ENCODE peak calls at places on chromosome 12, in four cellular contexts. C is lower lobe of right lung, O is AG10803, M is heart right ventricle. G is an unnamed sample.

GRCh38 chr12:20300457-20300856 is 67.9 kb upstream of the PDE3A start:
- DNase-seq in M (no peak), O (no peak), C (no peak), G (no peak)

GRCh38 chr12:121958521-121959240 is 40.3 kb downstream of the CFAP251 start:
- DNase-seq in M (no peak), C (no peak), O (peak), G (no peak)

GRCh38 chr12:55707841-55708694 is at the start of gene ITGA7:
- DNase-seq in C (peak), M (peak), O (no peak), G (peak)

GRCh38 chr12:19238520-19238919 is 109.0 kb downstream of the PLEKHA5 start:
- DNase-seq in C (no peak), M (no peak), O (no peak), G (no peak)

GRCh38 chr12:87982208-87982607 is 47.0 kb downstream of the C12orf50 start:
- DNase-seq in C (no peak), O (peak), M (no peak), G (no peak)

GRCh38 chr12:66885115-66885875 is 206.4 kb upstream of the GRIP1 start:
- DNase-seq in M (no peak), C (no peak), O (no peak), G (no peak)

GRCh38 chr12:79944565-79944964 is 9.7 kb upstream of the PPP1R12A start:
- DNase-seq in O (no peak), M (no peak), C (no peak), G (no peak)

GRCh38 chr12:57694459-57695019 is 607 bp downstream of the OS9 start:
- DNase-seq in O (no peak), C (no peak), M (no peak), G (no peak)

GRCh38 chr12:48794870-48795269 is 6.0 kb upstream of the ADCY6 start:
- DNase-seq in C (no peak), M (no peak), O (no peak), G (no peak)

GRCh38 chr12:122825773-122826724 is 9.2 kb upstream of the HIP1R start:
- DNase-seq in O (no peak), C (peak), M (no peak), G (no peak)

GRCh38 chr12:74111688-74112360 is 425.8 kb upstream of the ATXN7L3B start:
- DNase-seq in C (no peak), M (no peak), O (no peak), G (no peak)

GRCh38 chr12:118980407-118981014 is 830 bp upstream of the SRRM4 start:
- DNase-seq in M (no peak), C (no peak), O (no peak), G (no peak)

GRCh38 chr12:95701722-95702418 is 88.7 kb downstream of the NTN4 start:
- DNase-seq in M (no peak), O (no peak), C (no peak), G (no peak)

GRCh38 chr12:5560242-5560641 is 128.3 kb downstream of the NTF3 start:
- DNase-seq in M (no peak), C (no peak), O (no peak), G (no peak)

GRCh38 chr12:1993341-1993740 is 10.9 kb downstream of the DCP1B start:
- DNase-seq in M (no peak), O (peak), C (no peak), G (no peak)

GRCh38 chr12:45852508-45852907 is 123.0 kb downstream of the ARID2 start:
- DNase-seq in M (peak), C (no peak), O (no peak), G (no peak)

GRCh38 chr12:39272934-39273770 is 169.8 kb downstream of the KIF21A start:
- DNase-seq in O (peak), M (no peak), C (no peak), G (no peak)

GRCh38 chr12:28568083-28568482 is 377.8 kb downstream of the CCDC91 start:
- DNase-seq in M (no peak), O (peak), C (no peak), G (no peak)

GRCh38 chr12:581321-581720 is 81.9 kb downstream of the NINJ2 start:
- DNase-seq in M (peak), C (no peak), O (no peak), G (no peak)

GRCh38 chr12:92290016-92290685 is 144.5 kb upstream of the BTG1 start:
- DNase-seq in M (no peak), C (no peak), O (peak), G (no peak)

GRCh38 chr12:28443337-28443736 is 253.1 kb downstream of the CCDC91 start:
- DNase-seq in C (no peak), M (no peak), O (no peak), G (no peak)

GRCh38 chr12:19430988-19431387 is 8.3 kb upstream of the AEBP2 start:
- DNase-seq in O (no peak), M (no peak), C (no peak), G (no peak)

GRCh38 chr12:109134186-109134917 is 18.0 kb downstream of the ACACB start:
- DNase-seq in C (no peak), O (peak), M (peak), G (peak)

GRCh38 chr12:26271889-26272492 is 76.6 kb downstream of the SSPN start:
- DNase-seq in C (peak), O (peak), M (peak), G (no peak)

GRCh38 chr12:32171211-32171610 is 64.6 kb downstream of the BICD1 start:
- DNase-seq in M (no peak), O (no peak), C (no peak), G (no peak)

GRCh38 chr12:120368789-120369475 is at the start of gene MSI1:
- DNase-seq in M (no peak), C (no peak), O (no peak), G (no peak)
- H3K4me3 ChIP-seq in M (peak), C (peak), O (no peak), G (peak)

GRCh38 chr12:22083167-22083566 is 37.1 kb downstream of the CMAS start:
- DNase-seq in M (no peak), C (no peak), O (peak), G (no peak)
- TF ChIP-seq CTCF in M (peak), C (peak), O (peak), G (peak)

GRCh38 chr12:107484941-107485340 is 200.7 kb upstream of the PWP1 start:
- DNase-seq in C (no peak), M (no peak), O (no peak), G (no peak)
- H3K4me3 ChIP-seq in C (no peak), M (no peak), O (no peak), G (no peak)

DNA sequence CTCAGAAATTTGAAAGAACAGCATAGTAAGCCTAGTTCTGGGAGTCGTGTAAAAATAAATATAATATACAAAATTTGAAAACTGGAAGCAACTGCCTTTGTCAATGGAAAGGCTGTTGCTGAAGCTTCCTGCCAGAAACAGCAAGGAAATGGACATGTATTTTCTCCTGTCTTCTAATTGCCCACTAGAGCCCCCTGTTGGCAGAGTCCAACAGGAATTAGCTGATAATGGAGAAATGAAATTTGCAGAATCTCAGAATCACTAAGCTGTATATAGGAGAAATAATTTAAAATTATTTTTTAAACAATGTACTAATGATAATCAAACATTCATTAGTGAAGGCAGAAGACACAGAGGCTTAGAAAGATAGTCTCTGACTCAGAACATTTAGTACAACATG is 414.8 kb downstream of the SLC6A15 start:
- DNase-seq in O (no peak), C (no peak), M (no peak), G (no peak)
- TF ChIP-seq CTCF in O (peak), C (no peak), M (no peak), G (peak)

GRCh38 chr12:54011665-54012532 is 3.1 kb downstream of the HOXC8 start:
- DNase-seq in M (no peak), C (no peak), O (no peak), G (no peak)
- H3K4me3 ChIP-seq in M (no peak), C (no peak), O (peak), G (no peak)

GRCh38 chr12:51218607-51219161 is 822 bp upstream of the POU6F1 start:
- DNase-seq in C (peak), M (no peak), O (no peak), G (peak)

GRCh38 chr12:51216652-51217051 is 1.2 kb downstream of the POU6F1 start:
- DNase-seq in M (no peak), O (no peak), C (no peak), G (no peak)

GRCh38 chr12:51217968-51218606 is at the start of gene POU6F1:
- DNase-seq in O (peak), C (peak), M (peak), G (peak)

GRCh38 chr12:51219345-51219744 is 1.5 kb upstream of the POU6F1 start:
- DNase-seq in M (no peak), C (no peak), O (no peak), G (no peak)

DNA sequence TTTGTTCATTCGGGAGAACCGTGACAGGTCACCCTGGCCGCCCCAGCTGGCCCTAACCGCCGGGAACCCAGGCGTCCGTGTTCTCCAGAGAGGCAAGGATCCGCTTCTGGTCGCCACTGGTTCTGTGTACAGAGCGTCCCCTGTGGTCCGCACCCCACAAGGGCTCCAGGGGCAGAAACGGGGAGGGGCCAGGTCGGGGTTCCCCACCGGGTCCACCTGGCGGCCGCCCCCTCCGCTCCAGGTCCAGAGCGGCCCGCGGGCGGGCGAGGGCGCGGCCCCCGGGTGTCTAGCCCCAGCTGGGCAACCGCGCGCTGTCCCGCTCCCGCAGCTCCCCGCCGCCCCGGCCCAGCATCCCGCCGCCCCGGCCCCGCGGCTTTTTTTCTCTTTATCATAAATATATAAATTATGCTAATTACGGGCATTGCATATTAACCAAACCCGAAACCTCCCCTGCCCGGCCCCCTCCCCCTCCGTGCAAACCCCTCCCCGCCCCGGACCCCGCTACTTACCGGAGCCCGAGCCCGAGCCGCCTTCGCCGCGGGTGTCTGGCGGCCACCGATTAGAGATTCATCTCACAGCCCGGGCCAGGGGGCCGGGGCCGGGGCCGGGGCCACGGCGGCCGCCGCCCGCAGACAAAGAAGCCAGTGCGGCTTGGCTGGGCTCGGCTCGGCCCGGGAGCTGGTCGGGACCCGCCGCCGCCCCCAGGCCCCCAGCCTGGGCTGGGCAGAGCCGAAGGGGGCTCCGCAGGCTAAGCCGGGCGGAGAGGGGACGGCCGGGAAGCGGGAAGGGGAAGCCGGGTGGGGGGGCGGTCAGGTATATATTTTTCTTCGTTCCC is 512 bp downstream of the POU6F1 start:
- DNase-seq in C (peak), O (no peak), M (peak), G (peak)
- TF ChIP-seq CTCF in C (peak), O (peak), M (no peak), G (no peak)

DNA sequence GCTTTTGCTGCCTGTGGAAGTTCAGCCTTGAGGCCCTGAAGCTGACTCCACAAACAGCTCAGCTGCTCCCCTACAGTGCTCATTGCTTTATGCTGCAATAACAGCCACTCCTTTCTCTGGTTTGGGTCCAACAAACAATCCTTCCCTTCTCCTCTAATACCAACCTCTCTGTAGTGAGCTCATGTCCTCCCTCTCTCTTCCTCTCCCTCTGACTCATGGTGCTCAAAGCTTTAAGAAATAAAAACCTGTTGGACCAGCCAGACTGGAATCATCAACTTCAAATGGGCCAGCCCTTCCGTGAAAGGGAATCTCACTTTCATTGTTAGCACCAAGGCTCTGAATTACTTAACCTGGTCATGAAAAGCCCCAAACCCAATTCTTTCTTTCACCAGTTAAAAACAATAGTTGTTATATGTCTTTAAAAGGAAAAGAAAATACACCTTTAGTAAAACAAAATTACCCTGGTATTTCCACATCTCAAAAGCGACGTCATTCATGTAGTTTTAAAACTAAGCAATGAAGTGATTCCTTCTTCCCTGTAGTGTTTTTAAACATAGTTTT is 126.4 kb downstream of the DUSP6 start:
- DNase-seq in C (no peak), O (peak), M (no peak), G (no peak)
- H3K4me3 ChIP-seq in C (no peak), O (no peak), M (no peak), G (no peak)

DNA sequence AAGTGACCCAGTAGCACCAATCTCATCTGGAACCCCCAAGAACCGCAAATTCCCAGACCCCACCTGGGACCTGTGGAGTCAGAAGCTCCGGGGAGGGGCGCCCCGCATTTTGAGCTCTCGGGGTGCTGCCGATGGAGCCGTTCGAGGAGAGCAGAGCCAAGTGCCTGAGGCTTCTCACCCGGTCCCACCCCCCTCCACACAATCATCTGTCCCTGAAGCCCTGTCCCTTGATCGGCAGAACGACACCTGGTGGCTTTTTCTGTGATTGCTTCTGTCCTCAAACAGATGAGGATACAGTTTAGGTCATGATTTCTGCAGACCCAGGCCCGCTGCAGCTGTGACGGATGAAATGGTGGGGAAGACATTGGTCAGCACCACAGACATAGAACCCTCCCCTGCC is 74.7 kb downstream of the NOC4L start:
- DNase-seq in M (no peak), O (no peak), C (no peak), G (no peak)
- TF ChIP-seq CTCF in M (peak), O (peak), C (peak), G (peak)

GRCh38 chr12:112126916-112127315 is 1.6 kb downstream of the TRAFD1 start:
- DNase-seq in C (no peak), O (no peak), M (no peak), G (no peak)
- H3K4me3 ChIP-seq in C (peak), O (peak), M (peak), G (no peak)

G was measured in right lobe of liver.